ENCODE peak calls at places on chromosomes 2 and 18, in eight cellular contexts. H is HEK293T; E is activated T-helper 9 cell treated with anti-CD3 and anti-CD28 coated beads, Interleukin-2, amount 50 U/mL, for 16 hours; D is NCI-H460; N is iPS-NIHi11; M is ovary; S is activated CD8-positive, alpha-beta T cell treated with anti-CD3 and anti-CD28 coated beads, Interleukin-2, amount 10 ng/mL, durations not matched to agents 7 days and 5 days; V is T-helper 2 cell. O is an unnamed sample.

GRCh38 chr2:32271063-32271462 is 6.4 kb upstream of the NLRC4 start:
- DNase-seq in H (no peak), E (no peak), D (no peak), N (no peak), M (no peak), S (no peak), V (no peak), O (no peak)

GRCh38 chr2:19235308-19235707 is 123.1 kb downstream of the OSR1 start:
- DNase-seq in H (no peak), E (no peak), D (no peak), N (no peak), M (no peak), S (no peak), V (no peak), O (no peak)

GRCh38 chr2:143355814-143356213 is 226.6 kb downstream of the ARHGAP15 start:
- DNase-seq in H (no peak), E (no peak), D (no peak), N (no peak), M (no peak), S (no peak), V (no peak), O (no peak)

GRCh38 chr2:51624995-51625394 is 593.1 kb upstream of the NRXN1 start:
- DNase-seq in H (no peak), E (no peak), D (no peak), N (no peak), M (no peak), S (no peak), V (no peak), O (no peak)

GRCh38 chr2:138209009-138209408 is 244.7 kb downstream of the HNMT start:
- DNase-seq in H (no peak), E (no peak), D (no peak), N (no peak), M (no peak), S (no peak), V (no peak), O (no peak)

GRCh38 chr2:5234563-5234962 is 457.6 kb upstream of the SOX11 start:
- DNase-seq in H (no peak), E (no peak), D (no peak), N (no peak), M (no peak), S (no peak), V (no peak), O (no peak)

GRCh38 chr18:70469916-70470315 is 181.1 kb downstream of the SOCS6 start:
- DNase-seq in H (no peak), E (no peak), D (no peak), N (no peak), M (no peak), S (no peak), V (no peak), O (no peak)

GRCh38 chr2:177334940-177335543 is 57.5 kb upstream of the AGPS start:
- DNase-seq in H (peak), E (no peak), D (peak), N (peak), M (no peak), S (peak), V (no peak), O (no peak)

GRCh38 chr2:230225486-230225885 is at the start of gene SP140:
- DNase-seq in H (no peak), E (peak), D (no peak), N (no peak), M (no peak), S (peak), V (peak), O (peak)

GRCh38 chr2:133266926-133267590 is 301.2 kb downstream of the NCKAP5 start:
- DNase-seq in H (peak), E (no peak), D (peak), N (peak), M (no peak), S (no peak), V (no peak), O (no peak)

GRCh38 chr18:58557013-58557435 is 71.9 kb downstream of the ALPK2 start:
- DNase-seq in H (no peak), E (no peak), D (no peak), N (no peak), M (no peak), S (no peak), V (no peak), O (peak)

GRCh38 chr2:111227716-111228141 is 107.0 kb downstream of the BCL2L11 start:
- DNase-seq in H (no peak), E (no peak), D (no peak), N (peak), M (no peak), S (no peak), V (no peak), O (no peak)

GRCh38 chr2:55618025-55618648 is 715 bp upstream of the PPP4R3B start:
- DNase-seq in H (no peak), E (no peak), D (no peak), N (no peak), M (no peak), S (no peak), V (no peak), O (no peak)

GRCh38 chr2:180442860-180443644 is 436.0 kb upstream of the CWC22 start:
- DNase-seq in H (no peak), E (no peak), D (no peak), N (no peak), M (no peak), S (no peak), V (no peak), O (no peak)

GRCh38 chr18:70310560-70311320 is 21.9 kb downstream of the SOCS6 start:
- DNase-seq in H (no peak), E (no peak), D (no peak), N (no peak), M (no peak), S (no peak), V (no peak), O (no peak)